ENCODE peak calls at places on chromosomes 3 and 15, in six cellular contexts. T is kidney epithelial cell, W is GM13977, G is astrocyte of the spinal cord, N is mammary epithelial cell, M is heart right ventricle. B is an unnamed sample.

GRCh38 chr3:173553635-173554280 is 156.2 kb downstream of the NLGN1 start:
- DNase-seq in T (no peak), W (no peak), G (peak), N (peak), M (peak), B (peak)

GRCh38 chr3:134795776-134796312 is 784 bp downstream of the EPHB1 start:
- DNase-seq in T (no peak), W (no peak), G (peak), N (peak), M (no peak), B (peak)

GRCh38 chr3:46820852-46821251 is 42.4 kb downstream of the MYL3 start:
- DNase-seq in T (no peak), W (no peak), G (no peak), N (no peak), M (no peak), B (no peak)

GRCh38 chr15:56806147-56806536 is 72.8 kb upstream of the ZNF280D start:
- DNase-seq in T (no peak), W (no peak), G (no peak), N (no peak), M (no peak), B (no peak)

GRCh38 chr3:181709537-181710279 is 2.0 kb upstream of the SOX2 start:
- DNase-seq in T (peak), W (peak), G (peak), N (peak), M (peak), B (peak)

GRCh38 chr3:146161725-146162047 is 702 bp upstream of the PLOD2 start:
- DNase-seq in T (no peak), W (no peak), G (peak), N (no peak), M (peak), B (peak)

GRCh38 chr3:178714971-178715832 is 179.0 kb downstream of the KCNMB2 start:
- DNase-seq in T (no peak), W (no peak), G (peak), N (peak), M (no peak), B (no peak)

GRCh38 chr3:141797167-141797773 is 34.1 kb downstream of the GRK7 start:
- DNase-seq in T (no peak), W (peak), G (peak), N (no peak), M (peak), B (peak)

GRCh38 chr3:78863294-78864203 is 904.2 kb downstream of the ROBO1 start:
- DNase-seq in T (no peak), W (no peak), G (no peak), N (no peak), M (no peak), B (no peak)

GRCh38 chr3:42314411-42314810 is 48.4 kb upstream of the CCK start:
- DNase-seq in T (no peak), W (no peak), G (no peak), N (peak), M (no peak), B (peak)

GRCh38 chr3:156795890-156796451 is 30.2 kb upstream of the LEKR1 start:
- DNase-seq in T (no peak), W (no peak), G (peak), N (no peak), M (no peak), B (peak)

GRCh38 chr3:152076148-152076547 is 192.6 kb upstream of the MBNL1 start:
- DNase-seq in T (no peak), W (no peak), G (peak), N (peak), M (no peak), B (peak)

GRCh38 chr3:122468896-122469533 is 45.7 kb downstream of the KPNA1 start:
- DNase-seq in T (no peak), W (peak), G (no peak), N (no peak), M (no peak), B (no peak)

GRCh38 chr15:57316451-57316850 is 59.9 kb upstream of the CGNL1 start:
- DNase-seq in T (no peak), W (no peak), G (no peak), N (no peak), M (no peak), B (no peak)

GRCh38 chr3:24352893-24353553 is 141.6 kb downstream of the THRB start:
- DNase-seq in T (no peak), W (no peak), G (no peak), N (no peak), M (no peak), B (no peak)

GRCh38 chr3:147030274-147030673 is 376.1 kb downstream of the ZIC4 start:
- DNase-seq in T (no peak), W (no peak), G (peak), N (no peak), M (no peak), B (peak)

GRCh38 chr3:35639251-35640185 is at the start of gene ARPP21:
- DNase-seq in T (no peak), W (peak), G (peak), N (no peak), M (no peak), B (peak)

GRCh38 chr3:13452490-13453335 is 27.4 kb upstream of the HDAC11 start:
- DNase-seq in T (no peak), W (peak), G (peak), N (peak), M (peak), B (peak)

GRCh38 chr15:78077053-78077859 is at the start of gene TBC1D2B:
- DNase-seq in T (no peak), W (peak), G (peak), N (peak), M (no peak), B (peak)

GRCh38 chr3:97954193-97954827 is 17.9 kb downstream of the RIOX2 start:
- DNase-seq in T (no peak), W (no peak), G (no peak), N (no peak), M (no peak), B (no peak)

GRCh38 chr15:41480396-41481140 is 13.1 kb upstream of the ITPKA start:
- DNase-seq in T (no peak), W (no peak), G (no peak), N (no peak), M (no peak), B (no peak)

GRCh38 chr15:89794627-89795241 is 18.6 kb downstream of the MESP2 start:
- DNase-seq in T (no peak), W (no peak), G (peak), N (no peak), M (peak), B (peak)

GRCh38 chr15:59886476-59886875 is 117.6 kb upstream of the FOXB1 start:
- DNase-seq in T (no peak), W (no peak), G (no peak), N (no peak), M (no peak), B (no peak)

GRCh38 chr15:52370010-52370409 is 74.4 kb upstream of the MYO5C start:
- DNase-seq in T (no peak), W (no peak), G (no peak), N (peak), M (no peak), B (no peak)

GRCh38 chr3:189652042-189652441 is 20.9 kb downstream of the TP63 start:
- DNase-seq in T (no peak), W (no peak), G (no peak), N (peak), M (no peak), B (no peak)

GRCh38 chr3:59320080-59320479 is 270.3 kb upstream of the CFAP20DC start:
- DNase-seq in T (no peak), W (no peak), G (no peak), N (no peak), M (no peak), B (no peak)

GRCh38 chr3:172591876-172592771 is 68.9 kb upstream of the TNFSF10 start:
- DNase-seq in T (peak), W (peak), G (no peak), N (no peak), M (no peak), B (peak)

GRCh38 chr3:981156-981555 is 111.7 kb upstream of the CNTN6 start:
- DNase-seq in T (no peak), W (no peak), G (no peak), N (no peak), M (no peak), B (no peak)

GRCh38 chr3:37736632-37737031 is 125.0 kb upstream of the CTDSPL start:
- DNase-seq in T (no peak), W (no peak), G (no peak), N (no peak), M (no peak), B (no peak)

DNA sequence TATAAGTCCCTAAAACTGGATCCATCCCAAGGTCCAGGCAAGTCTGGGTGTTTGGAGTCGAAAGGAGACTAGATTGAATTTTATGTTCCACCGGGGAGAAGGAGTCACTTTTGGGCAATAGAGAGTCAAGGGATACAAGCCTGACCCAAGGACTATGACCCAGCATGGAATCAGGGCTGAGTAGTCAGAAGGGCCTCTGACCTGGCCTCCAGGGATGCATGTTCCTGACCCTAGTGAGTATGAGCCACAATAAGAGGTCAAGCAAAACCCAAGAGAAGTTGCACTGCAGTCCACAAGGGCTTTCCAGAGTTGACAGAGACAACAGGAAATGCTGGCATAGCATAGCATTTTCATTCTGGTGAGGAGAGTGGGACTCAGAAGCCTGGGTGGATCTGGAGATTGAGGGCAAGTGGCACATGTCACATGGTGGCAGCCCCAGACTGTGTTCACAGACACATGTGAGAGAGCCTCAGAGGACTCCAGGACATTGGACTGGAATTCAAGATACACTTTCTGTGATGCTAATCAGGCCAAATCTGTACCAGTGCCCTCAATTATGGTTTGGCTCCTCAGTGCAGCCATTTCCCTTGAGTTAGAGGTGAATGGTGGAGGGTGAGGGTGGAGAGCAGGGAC is 66.9 kb downstream of the TFG start:
- DNase-seq in T (no peak), W (no peak), G (no peak), N (no peak), M (no peak), B (no peak)
- TF ChIP-seq CTCF in T (no peak), W (no peak), G (no peak), N (no peak), M (no peak), B (no peak)

DNA sequence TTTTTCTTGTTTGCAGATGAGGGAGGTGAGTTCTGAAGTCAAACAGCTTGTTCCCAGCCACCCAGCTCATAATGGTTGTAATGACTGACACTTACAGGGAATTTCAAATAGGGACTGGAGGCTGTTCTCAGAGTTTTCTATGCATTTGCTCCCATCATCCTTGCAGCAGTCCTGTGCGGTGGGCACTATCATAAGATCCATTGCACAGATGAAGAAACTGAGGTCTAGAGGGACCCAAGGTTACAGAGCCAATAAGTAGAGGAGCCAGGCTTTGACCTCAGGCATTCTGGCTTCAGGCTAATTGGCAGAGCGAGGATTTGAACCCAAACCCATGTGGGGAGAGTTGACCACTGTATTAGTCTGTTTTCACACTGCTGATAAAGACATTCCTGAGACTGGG is 32.4 kb downstream of the FAH start:
- DNase-seq in T (no peak), W (no peak), G (no peak), N (no peak), M (no peak), B (no peak)
- TF ChIP-seq CTCF in T (no peak), W (no peak), G (no peak), N (no peak), M (no peak), B (no peak)

GRCh38 chr3:100089802-100090668 is 24.3 kb downstream of the FILIP1L start:
- DNase-seq in T (no peak), W (peak), G (peak), N (peak), M (peak), B (peak)

GRCh38 chr3:100087203-100087602 is 27.1 kb downstream of the FILIP1L start:
- DNase-seq in T (peak), W (peak), G (peak), N (peak), M (no peak), B (peak)

GRCh38 chr3:100088735-100089368 is 25.4 kb downstream of the FILIP1L start:
- DNase-seq in T (no peak), W (no peak), G (no peak), N (no peak), M (no peak), B (no peak)

GRCh38 chr3:100093826-100094225 is 20.5 kb downstream of the FILIP1L start:
- DNase-seq in T (no peak), W (no peak), G (no peak), N (no peak), M (no peak), B (no peak)

GRCh38 chr3:100090669-100091005 is 23.7 kb downstream of the FILIP1L start:
- DNase-seq in T (no peak), W (no peak), G (no peak), N (no peak), M (no peak), B (no peak)
- TF ChIP-seq CTCF in T (no peak), W (no peak), G (no peak), N (no peak), M (no peak), B (no peak)

DNA sequence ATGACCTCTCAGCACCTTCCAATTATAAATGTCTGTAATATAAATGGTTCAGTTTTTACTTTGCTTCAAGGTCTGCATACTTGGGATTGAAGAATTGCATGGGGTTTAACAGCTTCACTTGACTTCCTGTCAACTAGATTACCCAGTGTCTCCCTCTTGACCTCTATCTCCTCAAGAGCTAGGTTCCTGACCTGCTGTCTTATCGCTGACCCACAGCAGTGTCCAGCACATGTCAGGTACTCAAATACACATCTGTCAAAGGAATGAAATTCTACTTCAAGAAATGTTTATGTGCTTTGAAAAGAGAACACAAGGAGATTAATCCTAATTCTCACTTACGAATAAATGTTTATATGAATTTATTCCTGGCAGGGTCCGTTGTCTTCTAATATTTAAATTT is 284.5 kb downstream of the SLC9A9 start:
- DNase-seq in T (no peak), W (no peak), G (no peak), N (no peak), M (no peak), B (no peak)
- TF ChIP-seq CTCF in T (no peak), W (no peak), G (no peak), N (no peak), M (no peak), B (no peak)

GRCh38 chr3:153161714-153162512 is at the start of gene RAP2B:
- DNase-seq in T (peak), W (peak), G (peak), N (peak), M (peak), B (peak)

GRCh38 chr3:153162513-153163348 is 705 bp downstream of the RAP2B start:
- DNase-seq in T (no peak), W (peak), G (peak), N (peak), M (peak), B (peak)

GRCh38 chr3:153165211-153165815 is 3.3 kb downstream of the RAP2B start:
- DNase-seq in T (no peak), W (no peak), G (peak), N (no peak), M (no peak), B (peak)

GRCh38 chr3:153164009-153164550 is 2.1 kb downstream of the RAP2B start:
- DNase-seq in T (no peak), W (no peak), G (no peak), N (peak), M (no peak), B (no peak)

GRCh38 chr3:153163349-153164008 is 1.5 kb downstream of the RAP2B start:
- DNase-seq in T (no peak), W (no peak), G (no peak), N (peak), M (peak), B (peak)
- TF ChIP-seq CTCF in T (no peak), W (no peak), G (no peak), N (no peak), M (no peak), B (no peak)

GRCh38 chr3:39103324-39103693 is 4.1 kb downstream of the GORASP1 start:
- DNase-seq in T (no peak), W (no peak), G (no peak), N (no peak), M (no peak), B (no peak)
- TF ChIP-seq CTCF in T (no peak), W (peak), G (no peak), N (no peak), M (no peak), B (no peak)